ENCODE peak calls at places on chromosomes 16 and 17, in seven cellular contexts. I is foreskin fibroblast, Y is H1, D is mucosa of descending colon, L is endothelial cell, S is kidney, V is CD14-positive monocyte. P is an unnamed sample.

GRCh38 chr17:47265983-47266541 is 12.4 kb downstream of the ITGB3 start:
- DNase-seq in I (peak; percentile 76), Y (no peak), D (no peak), L (no peak), S (no peak), V (peak; percentile 70), P (no peak)

GRCh38 chr16:6576646-6577045 is 756.0 kb upstream of the RBFOX1 start:
- DNase-seq in I (no peak), Y (no peak), D (no peak), L (no peak), S (no peak), V (no peak), P (no peak)

GRCh38 chr17:16081507-16082087 is 82.0 kb downstream of the TTC19 start:
- DNase-seq in I (no peak), Y (no peak), D (no peak), L (no peak), S (no peak), V (no peak), P (no peak)

GRCh38 chr17:34305606-34306005 is 13.6 kb upstream of the CCL8 start:
- DNase-seq in I (no peak), Y (no peak), D (no peak), L (no peak), S (no peak), V (no peak), P (no peak)

GRCh38 chr17:33838281-33838680 is 416.8 kb upstream of the CCL2 start:
- DNase-seq in I (peak; percentile 0), Y (no peak), D (no peak), L (no peak), S (no peak), V (no peak), P (no peak)

GRCh38 chr16:57089406-57089805 is 3.0 kb upstream of the CPNE2 start:
- DNase-seq in I (no peak), Y (no peak), D (no peak), L (no peak), S (no peak), V (no peak), P (no peak)

GRCh38 chr16:53829186-53829747 is 125.3 kb downstream of the FTO start:
- DNase-seq in I (peak; percentile 51), Y (no peak), D (no peak), L (no peak), S (no peak), V (no peak), P (no peak)

GRCh38 chr17:68057531-68057952 is 22.0 kb downstream of the KPNA2 start:
- DNase-seq in I (peak; percentile 64), Y (no peak), D (peak; percentile 50), L (peak; percentile 29), S (no peak), V (no peak), P (no peak)

GRCh38 chr16:68000450-68000849 is 1.2 kb upstream of the DPEP2 start:
- DNase-seq in I (no peak), Y (no peak), D (no peak), L (no peak), S (no peak), V (no peak), P (no peak)

GRCh38 chr16:86988920-86989715 is 328.1 kb downstream of the C16orf95 start:
- DNase-seq in I (peak; percentile 44), Y (no peak), D (no peak), L (no peak), S (peak; percentile 65), V (no peak), P (no peak)

GRCh38 chr16:24717411-24717810 is 12.0 kb upstream of the TNRC6A start:
- DNase-seq in I (peak; percentile 34), Y (no peak), D (no peak), L (no peak), S (no peak), V (no peak), P (no peak)

GRCh38 chr17:50950002-50950877 is 84.1 kb upstream of the TOB1 start:
- DNase-seq in I (peak; percentile 94), Y (no peak), D (peak; percentile 88), L (peak; percentile 62), S (peak; percentile 91), V (peak; percentile 91), P (peak; percentile 54)

GRCh38 chr17:78356163-78356713 is 3.6 kb downstream of the SOCS3 start:
- DNase-seq in I (peak; percentile 95), Y (peak; percentile 73), D (peak; percentile 59), L (no peak), S (peak; percentile 82), V (peak; percentile 95), P (no peak)

GRCh38 chr17:31261596-31261995 is 35.4 kb downstream of the OMG start:
- DNase-seq in I (no peak), Y (no peak), D (no peak), L (no peak), S (no peak), V (no peak), P (no peak)

GRCh38 chr17:31260151-31260550 is 36.9 kb downstream of the OMG start:
- DNase-seq in I (no peak), Y (no peak), D (no peak), L (no peak), S (no peak), V (no peak), P (no peak)

GRCh38 chr17:31269178-31269577 is 27.9 kb downstream of the OMG start:
- DNase-seq in I (no peak), Y (no peak), D (no peak), L (no peak), S (no peak), V (no peak), P (no peak)

GRCh38 chr17:31269597-31269996 is 27.4 kb downstream of the OMG start:
- DNase-seq in I (peak; percentile 97), Y (peak; percentile 34), D (no peak), L (peak; percentile 12), S (no peak), V (no peak), P (no peak)

DNA sequence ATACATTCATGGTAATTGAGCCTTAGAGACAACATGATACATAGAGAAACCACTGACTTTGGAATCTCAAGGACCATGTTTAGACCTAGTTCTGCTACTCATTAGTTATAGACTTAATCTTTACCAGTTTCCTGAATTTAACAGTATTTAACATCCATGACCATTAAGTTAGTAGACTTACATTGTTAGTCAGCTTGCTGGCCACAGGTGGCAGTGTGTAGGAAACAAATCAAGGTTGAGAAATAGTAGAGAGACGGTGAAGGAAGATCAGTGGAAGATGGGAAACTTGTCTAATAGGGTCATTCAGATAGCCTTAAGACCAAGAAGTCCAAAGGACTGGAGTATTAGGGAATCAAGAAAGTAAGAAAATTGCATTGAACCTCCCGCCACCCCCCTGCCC is 31.0 kb downstream of the OMG start:
- DNase-seq in I (peak; percentile 19), Y (no peak), D (no peak), L (no peak), S (no peak), V (no peak), P (no peak)
- TF ChIP-seq CTCF in I (no peak), Y (no peak), D (no peak), L (no peak), S (peak; percentile 1), V (peak; percentile 66), P (no peak)

GRCh38 chr17:73695035-73695738 is 50.9 kb upstream of the SDK2 start:
- DNase-seq in I (no peak), Y (no peak), D (no peak), L (no peak), S (no peak), V (no peak), P (no peak)

GRCh38 chr17:73696251-73696650 is 52.0 kb upstream of the SDK2 start:
- DNase-seq in I (no peak), Y (no peak), D (no peak), L (no peak), S (no peak), V (no peak), P (no peak)

GRCh38 chr17:73698966-73699365 is 54.7 kb upstream of the SDK2 start:
- DNase-seq in I (no peak), Y (no peak), D (no peak), L (no peak), S (no peak), V (no peak), P (no peak)

GRCh38 chr17:73694491-73694890 is 50.2 kb upstream of the SDK2 start:
- DNase-seq in I (no peak), Y (no peak), D (no peak), L (no peak), S (no peak), V (no peak), P (no peak)

GRCh38 chr17:73697872-73698271 is 53.6 kb upstream of the SDK2 start:
- DNase-seq in I (no peak), Y (no peak), D (peak; percentile 64), L (no peak), S (no peak), V (no peak), P (no peak)
- TF ChIP-seq CTCF in I (no peak), Y (peak; percentile 49), D (no peak), L (no peak), S (no peak), V (peak; percentile 8), P (peak; percentile 36)

GRCh38 chr16:5412721-5413120 is 315.1 kb upstream of the EEF2KMT start:
- DNase-seq in I (no peak), Y (no peak), D (no peak), L (peak; percentile 18), S (peak; percentile 76), V (no peak), P (no peak)
- TF ChIP-seq CTCF in I (no peak), Y (peak; percentile 76), D (no peak), L (no peak), S (peak; percentile 7), V (no peak), P (no peak)

GRCh38 chr17:31479009-31479408 is 87.5 kb downstream of the RAB11FIP4 start:
- DNase-seq in I (no peak), Y (no peak), D (no peak), L (no peak), S (no peak), V (no peak), P (no peak)
- TF ChIP-seq CTCF in I (no peak), Y (no peak), D (no peak), L (no peak), S (no peak), V (no peak), P (no peak)

DNA sequence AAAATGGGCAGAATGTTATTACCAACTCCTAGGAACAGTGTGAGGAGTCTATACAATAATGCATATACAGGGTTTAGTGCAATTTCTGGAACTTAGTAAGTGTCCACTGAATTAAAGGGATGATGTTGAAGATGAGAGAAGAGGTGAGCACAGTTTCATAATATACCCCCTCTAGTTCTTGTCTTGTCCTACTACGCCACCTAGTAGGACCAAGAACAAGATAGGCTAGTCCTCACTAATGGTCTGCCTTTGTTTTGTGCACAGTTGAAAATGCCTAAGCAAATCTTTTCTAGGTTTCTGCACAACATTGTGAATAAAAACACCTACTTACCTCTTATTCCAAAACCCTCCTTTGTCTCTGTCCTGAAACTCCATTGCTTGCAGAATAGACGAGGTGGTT is 670.2 kb downstream of the CDH8 start:
- DNase-seq in I (no peak), Y (no peak), D (no peak), L (no peak), S (no peak), V (no peak), P (no peak)
- TF ChIP-seq CTCF in I (no peak), Y (no peak), D (no peak), L (no peak), S (no peak), V (no peak), P (no peak)